ENCODE peak calls at places on chromosomes 12 and 14, in ten cellular contexts. M, Y, X, P, B, O, K, C, R and E are unnamed samples. For H3K4me1, the result is how much of the 10 kb centered on the place peaks cover.

GRCh38 chr12:27447761-27448160 is 1.2 kb downstream of the SMCO2 start:
- DNase-seq in M (no peak), Y (no peak), X (no peak), P (no peak), B (no peak), O (no peak), K (no peak), C (no peak), R (no peak), E (no peak)

GRCh38 chr14:105836160-105836559 is 309.8 kb downstream of the TMEM121 start:
- DNase-seq in M (no peak), Y (no peak), X (no peak), P (no peak), B (no peak), O (no peak), K (no peak), C (no peak), R (no peak), E (no peak)

GRCh38 chr14:73239463-73240241 is 2.3 kb downstream of the PAPLN start:
- DNase-seq in M (peak), Y (no peak), X (no peak), P (no peak), B (peak), O (peak), K (peak), C (peak), R (no peak), E (peak)

GRCh38 chr12:19278407-19278806 is 148.9 kb downstream of the PLEKHA5 start:
- DNase-seq in M (no peak), Y (no peak), X (no peak), P (no peak), B (no peak), O (no peak), K (no peak), C (no peak), R (no peak), E (no peak)

GRCh38 chr12:132838464-132839080 is 9.9 kb upstream of the GOLGA3 start:
- DNase-seq in M (no peak), Y (no peak), X (no peak), P (no peak), B (no peak), O (no peak), K (no peak), C (no peak), R (no peak), E (no peak)

GRCh38 chr14:59849371-59850130 is 21.0 kb downstream of the RTN1 start:
- DNase-seq in M (no peak), Y (no peak), X (no peak), P (no peak), B (no peak), O (no peak), K (peak), C (no peak), R (no peak), E (no peak)

GRCh38 chr12:65100140-65100539 is 21.0 kb downstream of the WIF1 start:
- DNase-seq in M (no peak), Y (no peak), X (no peak), P (no peak), B (no peak), O (no peak), K (no peak), C (no peak), R (no peak), E (no peak)

GRCh38 chr12:113030875-113031525 is 25.5 kb upstream of the DTX1 start:
- DNase-seq in M (peak), Y (peak), X (no peak), P (no peak), B (peak), O (peak), K (no peak), C (no peak), R (no peak), E (peak)

GRCh38 chr14:21712039-21712438 is 38.4 kb upstream of the OR4E1 start:
- DNase-seq in M (no peak), Y (no peak), X (no peak), P (no peak), B (no peak), O (no peak), K (no peak), C (no peak), R (no peak), E (no peak)

GRCh38 chr12:113116875-113117274 is 18.7 kb downstream of the RASAL1 start:
- DNase-seq in M (no peak), Y (no peak), X (no peak), P (no peak), B (no peak), O (no peak), K (no peak), C (no peak), R (no peak), E (no peak)

GRCh38 chr14:89407856-89408255 is 9.2 kb downstream of the FOXN3 start:
- DNase-seq in M (no peak), Y (no peak), X (no peak), P (no peak), B (peak), O (peak), K (no peak), C (no peak), R (no peak), E (no peak)

GRCh38 chr14:35335388-35336092 is 43.4 kb downstream of the PSMA6 start:
- DNase-seq in M (no peak), Y (no peak), X (no peak), P (no peak), B (peak), O (no peak), K (peak), C (peak), R (no peak), E (peak)

GRCh38 chr14:35331605-35332516 is 39.7 kb downstream of the PSMA6 start:
- DNase-seq in M (peak), Y (no peak), X (no peak), P (no peak), B (peak), O (peak), K (no peak), C (no peak), R (no peak), E (no peak)

GRCh38 chr14:35332517-35333346 is 40.5 kb downstream of the PSMA6 start:
- DNase-seq in M (no peak), Y (no peak), X (no peak), P (no peak), B (no peak), O (no peak), K (no peak), C (no peak), R (no peak), E (no peak)

GRCh38 chr14:35333347-35333730 is 41.2 kb downstream of the PSMA6 start:
- DNase-seq in M (no peak), Y (no peak), X (no peak), P (no peak), B (no peak), O (no peak), K (no peak), C (no peak), R (no peak), E (no peak)

DNA sequence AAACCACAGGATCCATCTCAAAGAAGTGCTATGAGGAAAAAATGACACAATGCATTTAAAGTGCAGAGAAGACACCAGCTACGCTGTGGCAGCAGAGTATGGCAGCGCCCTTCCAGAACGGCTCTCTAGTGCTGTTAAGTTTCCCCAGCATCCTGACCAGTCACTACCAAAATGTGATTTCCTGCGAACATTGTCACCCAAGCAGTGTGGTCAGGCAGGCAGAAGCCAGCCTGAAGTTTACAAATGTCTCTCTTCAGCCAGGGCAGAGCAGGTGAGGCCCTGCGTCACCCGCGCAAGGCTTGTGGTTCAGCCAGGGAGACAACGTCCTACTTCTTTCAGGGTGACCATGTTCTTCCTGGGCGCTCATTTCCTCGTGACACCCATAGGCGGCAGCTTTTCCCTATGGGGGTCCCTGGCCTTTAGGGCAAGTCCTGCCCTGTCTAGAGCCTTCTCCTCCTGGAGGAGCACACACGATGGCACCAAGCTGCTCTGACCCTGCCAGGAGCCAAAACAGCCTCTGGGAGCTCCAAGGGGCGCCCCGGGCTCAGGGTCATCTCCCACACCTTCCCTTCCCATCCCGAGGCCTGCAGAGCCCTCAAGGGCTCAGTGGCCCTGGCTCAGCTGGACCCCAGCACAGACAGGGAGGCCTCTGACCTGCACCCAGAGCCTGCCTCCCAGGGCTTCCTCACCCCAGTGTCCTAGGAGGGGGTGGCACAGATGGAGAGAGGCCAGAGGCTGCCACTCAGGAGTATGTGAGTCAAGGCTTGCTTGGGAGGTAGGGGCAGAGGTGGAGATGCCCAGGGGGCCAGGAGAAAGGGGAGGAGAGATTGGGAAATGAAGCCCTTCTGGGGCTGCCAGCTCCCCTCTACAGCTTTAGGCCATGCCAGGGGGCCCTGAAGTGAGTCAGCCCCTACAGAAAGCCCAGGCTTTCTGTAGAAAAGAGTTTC is 41.9 kb downstream of the PSMA6 start:
- DNase-seq in M (no peak), Y (no peak), X (no peak), P (no peak), B (no peak), O (no peak), K (no peak), C (no peak), R (no peak), E (no peak)
- H3K4me1 ChIP-seq in M (under half), Y (under half), X (under half), P (half or more), B (under half), O (under half), K (under half), C (under half), R (under half), E (half or more)

DNA sequence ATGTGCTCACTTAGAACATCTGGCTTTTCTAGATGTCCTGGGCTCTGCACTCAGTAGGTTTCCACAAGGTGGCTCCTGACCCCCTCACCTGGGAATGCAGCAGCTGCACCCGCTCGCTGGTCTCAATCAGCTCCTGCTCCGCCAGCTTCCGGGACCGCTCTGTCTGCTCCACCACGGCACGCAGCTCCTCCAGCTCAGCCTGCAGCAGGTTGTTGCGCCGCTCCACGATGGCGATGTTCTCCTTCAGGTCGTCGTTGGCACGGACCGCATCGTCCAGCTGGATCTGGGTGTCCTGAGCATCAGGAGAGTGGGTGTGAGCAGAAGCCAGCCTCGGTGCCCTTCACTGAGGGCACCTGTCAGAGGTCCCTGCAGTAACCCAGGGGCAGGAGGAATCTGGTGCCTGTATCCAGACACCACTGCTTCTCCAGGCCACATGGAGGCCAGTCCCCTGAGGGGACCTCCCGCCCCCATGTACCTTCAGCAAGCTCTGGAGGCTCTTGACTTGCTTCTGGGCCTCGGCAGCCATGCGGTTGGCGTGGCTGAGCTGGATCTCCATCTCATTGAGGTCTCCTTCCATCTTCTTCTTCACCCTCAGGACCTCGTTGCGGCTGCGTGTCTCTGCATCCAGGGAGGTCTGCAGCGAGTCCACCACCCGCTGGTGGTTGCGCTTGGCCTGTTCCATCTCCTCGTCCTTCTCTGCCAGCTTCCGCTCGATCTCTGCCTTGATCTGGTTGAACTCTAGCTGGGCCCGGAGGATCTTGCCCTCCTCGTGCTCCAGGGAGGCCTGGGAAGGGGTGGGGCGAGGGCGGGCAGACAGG is 9.2 kb downstream of the CMTM5 start:
- DNase-seq in M (no peak), Y (no peak), X (no peak), P (no peak), B (no peak), O (no peak), K (no peak), C (no peak), R (no peak), E (no peak)
- TF ChIP-seq POLR2A in M (no peak), Y (no peak), X (no peak), P (no peak), B (no peak), O (no peak), K (no peak), C (no peak), R (no peak), E (no peak)

GRCh38 chr12:109464642-109465351 is 12.3 kb downstream of the KCTD10 start:
- DNase-seq in M (no peak), Y (no peak), X (no peak), P (no peak), B (no peak), O (no peak), K (no peak), C (no peak), R (no peak), E (no peak)
- H3K4me1 ChIP-seq in M (under half), Y (under half), X (under half), P (half or more), B (half or more), O (under half), K (half or more), C (under half), R (half or more), E (half or more)

DNA sequence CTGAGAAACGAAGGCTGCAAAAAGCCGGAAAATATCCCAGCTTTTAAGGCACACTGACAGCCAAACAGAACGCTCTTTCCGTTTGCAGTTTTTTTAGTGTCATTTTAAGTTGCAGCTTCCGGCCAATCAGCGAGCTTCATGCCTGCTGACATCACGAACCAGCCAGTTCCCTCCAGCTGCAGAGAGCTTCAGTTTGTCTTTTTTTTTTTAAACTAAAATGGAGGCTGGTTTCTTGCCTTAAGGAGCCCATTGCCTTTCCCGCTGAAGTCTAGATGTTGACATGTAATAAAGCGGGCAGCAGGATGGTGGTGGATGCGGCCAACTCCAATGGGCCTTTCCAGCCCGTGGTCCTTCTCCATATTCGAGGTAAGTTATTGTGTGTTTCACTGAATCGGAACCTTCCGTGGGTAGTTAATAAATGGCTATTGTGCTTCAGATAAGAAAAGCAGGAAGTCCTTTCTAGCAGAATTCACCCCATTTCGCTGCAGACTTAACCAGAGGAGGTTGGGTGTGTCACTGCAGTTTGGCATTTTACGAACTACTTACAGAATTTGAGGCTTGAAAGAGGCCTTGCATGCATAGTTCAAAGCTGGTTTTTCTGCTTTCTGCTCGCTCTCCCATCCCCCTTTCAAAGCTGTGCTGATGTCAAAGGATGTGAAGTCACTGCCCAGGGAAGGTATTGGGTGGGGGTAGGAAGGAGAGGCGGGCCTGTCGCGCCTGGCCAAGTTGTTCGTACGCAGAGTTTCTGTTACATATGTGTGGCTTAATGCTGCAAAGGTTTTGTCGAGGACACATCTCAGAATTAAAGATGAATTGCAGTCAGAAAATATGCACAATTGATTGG is 48.4 kb downstream of the PPP2R5C start:
- DNase-seq in M (peak), Y (peak), X (peak), P (peak), B (peak), O (peak), K (peak), C (peak), R (peak), E (peak)
- TF ChIP-seq POLR2A in M (peak), Y (peak), X (peak), P (peak), B (peak), O (peak), K (peak), C (peak), R (peak), E (peak)

GRCh38 chr12:129961111-129961510 is 57.3 kb upstream of the TMEM132D start:
- DNase-seq in M (no peak), Y (no peak), X (no peak), P (no peak), B (no peak), O (no peak), K (no peak), C (no peak), R (no peak), E (no peak)
- H3K4me1 ChIP-seq in M (under half), Y (under half), X (under half), P (under half), B (under half), O (under half), K (under half), C (under half), R (under half), E (under half)

DNA sequence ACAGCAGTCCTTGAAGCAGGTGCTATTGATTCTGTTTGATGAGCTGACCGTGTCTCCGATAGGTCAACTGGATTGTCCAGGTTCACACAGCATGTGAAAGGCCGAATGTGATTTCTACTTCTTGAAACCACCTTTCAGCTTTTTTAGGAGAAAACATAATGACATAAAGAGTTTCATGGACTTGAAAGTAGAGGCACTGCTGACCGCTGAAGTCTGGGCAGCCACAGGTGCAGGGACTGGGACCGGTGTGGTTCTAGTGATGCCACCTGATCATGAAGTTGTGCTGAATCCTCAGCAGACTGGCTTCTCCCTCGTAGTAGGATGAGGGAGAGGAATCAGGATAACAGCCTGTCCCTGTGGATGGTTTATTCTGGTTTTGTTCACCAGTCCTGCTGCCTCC is 108.1 kb downstream of the ETV6 start:
- DNase-seq in M (no peak), Y (no peak), X (no peak), P (no peak), B (no peak), O (no peak), K (no peak), C (no peak), R (no peak), E (no peak)
- TF ChIP-seq POLR2A in M (no peak), Y (no peak), X (no peak), P (no peak), B (no peak), O (no peak), K (no peak), C (no peak), R (no peak), E (no peak)